ENCODE peak calls at places on chromosomes 1 and 21, in eight cellular contexts. O, Y, N, E, U, T, J and H are unnamed samples.
A peak's percentile ranks its signal among the peaks of the same experiment; 100 is the strongest.

GRCh38 chr1:93705897-93706500 is 24.4 kb upstream of the BCAR3 start:
- DNase-seq in O (no peak), Y (no peak), N (no peak), E (peak; percentile 51), U (no peak), T (no peak), J (no peak), H (no peak)

GRCh38 chr1:8702121-8702520 is 115.3 kb downstream of the RERE start:
- DNase-seq in O (peak; percentile 58), Y (no peak), N (peak; percentile 16), E (no peak), U (peak; percentile 46), T (no peak), J (no peak), H (no peak)

GRCh38 chr21:39053126-39053525 is 130.1 kb downstream of the PSMG1 start:
- DNase-seq in O (no peak), Y (no peak), N (no peak), E (no peak), U (no peak), T (no peak), J (no peak), H (no peak)

GRCh38 chr21:46000731-46001641 is 19.4 kb downstream of the COL6A1 start:
- DNase-seq in O (no peak), Y (peak; percentile 16), N (peak; percentile 4), E (no peak), U (no peak), T (no peak), J (no peak), H (peak; percentile 58)

GRCh38 chr21:35738342-35738961 is 321.9 kb downstream of the SETD4 start:
- DNase-seq in O (peak; percentile 18), Y (no peak), N (peak; percentile 5), E (peak; percentile 86), U (peak; percentile 70), T (no peak), J (no peak), H (peak; percentile 10)

GRCh38 chr1:178126790-178127189 is 32.9 kb downstream of the RASAL2 start:
- DNase-seq in O (peak; percentile 64), Y (no peak), N (no peak), E (peak; percentile 98), U (peak; percentile 65), T (no peak), J (no peak), H (no peak)

GRCh38 chr21:34707876-34708325 is 39.1 kb downstream of the CLIC6 start:
- DNase-seq in O (no peak), Y (no peak), N (no peak), E (no peak), U (no peak), T (no peak), J (no peak), H (no peak)

GRCh38 chr1:36752891-36753361 is 270.2 kb upstream of the CSF3R start:
- DNase-seq in O (no peak), Y (no peak), N (no peak), E (no peak), U (no peak), T (peak; percentile 72), J (no peak), H (no peak)

GRCh38 chr1:152622803-152623202 is at the start of gene LCE3A:
- DNase-seq in O (no peak), Y (no peak), N (no peak), E (no peak), U (no peak), T (no peak), J (no peak), H (no peak)

GRCh38 chr1:152626688-152627087 is 3.8 kb upstream of the LCE3A start:
- DNase-seq in O (no peak), Y (no peak), N (no peak), E (no peak), U (no peak), T (no peak), J (no peak), H (no peak)

GRCh38 chr1:152623203-152623844 is 421 bp upstream of the LCE3A start:
- DNase-seq in O (no peak), Y (no peak), N (no peak), E (no peak), U (no peak), T (no peak), J (no peak), H (peak; percentile 58)

DNA sequence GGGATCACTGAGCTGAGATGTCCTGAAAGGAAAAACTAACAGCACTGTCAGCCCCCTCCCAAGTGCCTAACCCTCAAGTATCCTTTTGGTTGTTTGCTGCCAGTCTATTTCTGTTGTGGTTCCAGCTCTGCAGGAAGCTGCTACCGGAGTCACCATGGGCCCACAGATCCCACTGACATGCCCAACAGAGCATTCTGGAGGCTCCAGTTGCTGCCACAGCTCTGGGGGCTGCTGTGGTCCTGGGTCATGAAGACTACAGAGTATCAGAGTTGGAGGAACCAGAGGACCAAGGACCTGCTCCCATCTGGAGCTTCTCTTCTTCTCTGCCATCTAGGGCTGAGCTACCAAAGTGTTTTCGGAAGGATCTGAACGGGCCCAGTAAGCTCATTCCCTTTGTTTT is 910 bp downstream of the LCE3A start:
- DNase-seq in O (no peak), Y (no peak), N (no peak), E (no peak), U (no peak), T (no peak), J (no peak), H (no peak)
- H3K9me3 ChIP-seq in O (no peaks in the 10 kb centered on the region), Y (peaks cover 38% of the 10 kb centered on the region), N (peaks cover 12% of the 10 kb centered on the region), E (no peaks in the 10 kb centered on the region), U (peaks cover 4% of the 10 kb centered on the region), T (peaks cover 2% of the 10 kb centered on the region), J (no peaks in the 10 kb centered on the region), H (no peaks in the 10 kb centered on the region)

GRCh38 chr1:17795836-17796645 is 40.9 kb downstream of the ACTL8 start:
- DNase-seq in O (no peak), Y (no peak), N (no peak), E (no peak), U (no peak), T (no peak), J (no peak), H (no peak)
- H3K4me3 ChIP-seq in O (no peak overlapping the region), Y (no peak overlapping the region), N (no peak overlapping the region), E (no peak overlapping the region), U (no peak overlapping the region), T (no peak overlapping the region), J (no peak overlapping the region), H (no peak overlapping the region)

DNA sequence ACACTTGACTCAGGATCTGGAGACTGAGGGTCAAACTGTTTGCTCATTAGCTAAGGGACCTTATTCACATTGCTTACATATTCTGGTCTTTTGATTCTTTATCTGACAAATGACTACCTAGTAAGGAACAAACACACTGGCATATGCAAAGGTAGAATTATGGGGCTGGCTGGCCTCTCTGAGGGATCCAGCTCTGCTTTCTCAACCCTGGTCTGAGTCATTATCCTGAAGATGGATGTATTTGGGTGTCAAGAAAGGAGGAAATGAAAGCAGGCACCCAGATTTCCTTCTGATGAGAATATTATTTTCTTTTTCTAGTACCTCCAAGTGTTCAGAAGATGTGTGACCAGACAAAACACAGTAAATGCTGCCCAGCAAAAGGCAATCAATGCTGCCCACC is 6.0 kb downstream of the SMCP start:
- DNase-seq in O (no peak), Y (no peak), N (no peak), E (no peak), U (no peak), T (no peak), J (no peak), H (no peak)
- H3K9me3 ChIP-seq in O (no peaks in the 10 kb centered on the region), Y (no peaks in the 10 kb centered on the region), N (no peaks in the 10 kb centered on the region), E (no peaks in the 10 kb centered on the region), U (no peaks in the 10 kb centered on the region), T (no peaks in the 10 kb centered on the region), J (no peaks in the 10 kb centered on the region), H (no peaks in the 10 kb centered on the region)

DNA sequence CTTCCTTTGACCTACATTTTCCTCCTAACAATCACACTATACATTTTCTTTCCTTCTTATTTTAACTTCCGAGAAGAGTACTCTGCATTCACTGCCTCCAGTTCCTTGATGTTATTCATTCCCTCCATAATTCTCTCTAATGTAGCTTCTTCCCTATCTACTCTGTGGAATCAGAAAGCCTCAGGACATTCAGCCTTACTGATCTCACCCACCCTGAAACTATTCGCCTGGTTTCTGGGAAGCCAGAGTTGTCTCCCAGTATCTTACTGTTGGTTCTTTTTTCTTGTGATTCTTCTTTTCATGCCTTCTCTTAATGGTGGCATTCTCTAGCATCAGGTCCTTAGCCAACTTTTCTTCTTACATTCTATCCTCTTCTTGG is 45.5 kb downstream of the WDR64 start:
- DNase-seq in O (no peak), Y (no peak), N (no peak), E (no peak), U (no peak), T (no peak), J (no peak), H (no peak)
- H3K4me3 ChIP-seq in O (no peak overlapping the region), Y (no peak overlapping the region), N (no peak overlapping the region), E (no peak overlapping the region), U (no peak overlapping the region), T (no peak overlapping the region), J (no peak overlapping the region), H (no peak overlapping the region)

GRCh38 chr1:54823670-54824069 is 22.5 kb upstream of the TTC22 start:
- DNase-seq in O (no peak), Y (no peak), N (no peak), E (no peak), U (no peak), T (no peak), J (no peak), H (no peak)
- H3K9me3 ChIP-seq in O (peaks cover 9% of the 10 kb centered on the region), Y (peaks cover 57% of the 10 kb centered on the region), N (peaks cover 49% of the 10 kb centered on the region), E (no peaks in the 10 kb centered on the region), U (no peaks in the 10 kb centered on the region), T (peaks cover 3% of the 10 kb centered on the region), J (no peaks in the 10 kb centered on the region), H (no peaks in the 10 kb centered on the region)

GRCh38 chr1:2289607-2290006 is 61.5 kb downstream of the SKI start:
- DNase-seq in O (no peak), Y (no peak), N (no peak), E (no peak), U (peak; percentile 56), T (no peak), J (no peak), H (no peak)

GRCh38 chr1:2286923-2287322 is 58.8 kb downstream of the SKI start:
- DNase-seq in O (no peak), Y (no peak), N (no peak), E (no peak), U (no peak), T (no peak), J (no peak), H (no peak)

GRCh38 chr1:2287649-2288048 is 59.5 kb downstream of the SKI start:
- DNase-seq in O (no peak), Y (no peak), N (no peak), E (no peak), U (no peak), T (no peak), J (no peak), H (no peak)

GRCh38 chr1:2288816-2289536 is 60.9 kb downstream of the SKI start:
- DNase-seq in O (no peak), Y (no peak), N (no peak), E (no peak), U (no peak), T (no peak), J (no peak), H (no peak)

DNA sequence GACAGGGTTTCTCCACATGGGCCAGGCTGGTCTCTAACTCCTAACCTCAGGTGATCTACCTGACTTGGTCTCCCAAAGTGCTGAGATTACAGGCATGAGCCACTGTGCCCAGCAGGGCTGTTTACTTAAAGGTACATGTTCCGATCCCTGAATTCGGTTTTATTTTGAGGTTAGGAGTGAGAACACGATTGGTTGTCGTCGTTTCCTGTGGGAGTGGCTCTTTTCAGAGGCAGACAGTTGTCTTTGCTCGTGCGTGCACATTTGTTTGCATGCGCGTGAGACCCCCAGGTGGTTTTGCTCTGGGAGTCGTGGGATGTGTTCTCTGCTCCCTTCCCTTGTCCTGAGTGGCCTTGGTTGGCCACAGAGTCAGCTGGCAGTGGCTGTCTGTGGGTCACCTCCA is 60.2 kb downstream of the SKI start:
- DNase-seq in O (no peak), Y (no peak), N (no peak), E (no peak), U (no peak), T (no peak), J (no peak), H (no peak)
- H3K4me3 ChIP-seq in O (no peak overlapping the region), Y (no peak overlapping the region), N (no peak overlapping the region), E (no peak overlapping the region), U (no peak overlapping the region), T (no peak overlapping the region), J (no peak overlapping the region), H (no peak overlapping the region)